ENCODE peak calls at places on chromosomes 4 and X, in ten cellular contexts. V, Y, X, B, C, G, P, O, F and Z are unnamed samples.

GRCh38 chrX:81261576-81261975 is 59.7 kb downstream of the SH3BGRL start:
- DNase-seq in V (no peak), Y (no peak), X (no peak), B (no peak), C (no peak), G (no peak), P (no peak), O (no peak), F (peak; percentile 4), Z (no peak)

GRCh38 chrX:113133316-113133715 is 292.7 kb upstream of the AMOT start:
- DNase-seq in V (no peak), Y (no peak), X (no peak), B (no peak), C (no peak), G (no peak), P (no peak), O (no peak), F (no peak), Z (no peak)

GRCh38 chr4:17577660-17578481 is 873 bp downstream of the LAP3 start:
- DNase-seq in V (peak; percentile 37), Y (peak; percentile 57), X (peak; percentile 94), B (peak; percentile 63), C (no peak), G (peak; percentile 28), P (peak; percentile 83), O (peak; percentile 80), F (no peak), Z (peak; percentile 67)

GRCh38 chr4:6236816-6237390 is 32.7 kb upstream of the WFS1 start:
- DNase-seq in V (no peak), Y (no peak), X (no peak), B (no peak), C (no peak), G (no peak), P (peak; percentile 38), O (peak; percentile 41), F (no peak), Z (no peak)

GRCh38 chr4:48902266-48902665 is 4.3 kb downstream of the OCIAD2 start:
- DNase-seq in V (peak; percentile 50), Y (peak; percentile 36), X (no peak), B (no peak), C (no peak), G (no peak), P (no peak), O (no peak), F (no peak), Z (no peak)

GRCh38 chr4:83356899-83357661 is 22.4 kb upstream of the HPSE start:
- DNase-seq in V (no peak), Y (no peak), X (no peak), B (no peak), C (no peak), G (no peak), P (no peak), O (no peak), F (peak; percentile 76), Z (peak; percentile 24)

GRCh38 chr4:94207469-94208224 is at the start of gene SMARCAD1:
- DNase-seq in V (peak; percentile 92), Y (peak; percentile 92), X (peak; percentile 97), B (peak; percentile 98), C (peak; percentile 95), G (peak; percentile 90), P (peak; percentile 94), O (peak; percentile 92), F (peak; percentile 91), Z (peak; percentile 88)

GRCh38 chr4:87366763-87367162 is 24.2 kb downstream of the HSD17B11 start:
- DNase-seq in V (no peak), Y (no peak), X (no peak), B (no peak), C (no peak), G (no peak), P (no peak), O (no peak), F (no peak), Z (no peak)

GRCh38 chr4:128604840-128605239 is 204.7 kb upstream of the JADE1 start:
- DNase-seq in V (no peak), Y (no peak), X (no peak), B (peak; percentile 28), C (no peak), G (no peak), P (no peak), O (no peak), F (no peak), Z (no peak)

GRCh38 chrX:44462851-44463250 is 79.8 kb downstream of the FUNDC1 start:
- DNase-seq in V (no peak), Y (no peak), X (no peak), B (no peak), C (no peak), G (peak; percentile 5), P (no peak), O (no peak), F (no peak), Z (no peak)

GRCh38 chr4:133584714-133585113 is 435.6 kb downstream of the PCDH10 start:
- DNase-seq in V (no peak), Y (no peak), X (no peak), B (no peak), C (no peak), G (no peak), P (no peak), O (no peak), F (peak; percentile 3), Z (no peak)

GRCh38 chr4:123874044-123874443 is 477.4 kb downstream of the SPRY1 start:
- DNase-seq in V (no peak), Y (no peak), X (no peak), B (no peak), C (no peak), G (no peak), P (no peak), O (no peak), F (no peak), Z (no peak)

GRCh38 chr4:182642831-182643230 is 274.4 kb downstream of the DCTD start:
- DNase-seq in V (no peak), Y (no peak), X (no peak), B (no peak), C (no peak), G (no peak), P (no peak), O (no peak), F (peak; percentile 9), Z (no peak)

GRCh38 chr4:56149601-56150000 is 200.9 kb downstream of the CEP135 start:
- DNase-seq in V (no peak), Y (no peak), X (no peak), B (no peak), C (no peak), G (no peak), P (no peak), O (no peak), F (no peak), Z (no peak)

DNA sequence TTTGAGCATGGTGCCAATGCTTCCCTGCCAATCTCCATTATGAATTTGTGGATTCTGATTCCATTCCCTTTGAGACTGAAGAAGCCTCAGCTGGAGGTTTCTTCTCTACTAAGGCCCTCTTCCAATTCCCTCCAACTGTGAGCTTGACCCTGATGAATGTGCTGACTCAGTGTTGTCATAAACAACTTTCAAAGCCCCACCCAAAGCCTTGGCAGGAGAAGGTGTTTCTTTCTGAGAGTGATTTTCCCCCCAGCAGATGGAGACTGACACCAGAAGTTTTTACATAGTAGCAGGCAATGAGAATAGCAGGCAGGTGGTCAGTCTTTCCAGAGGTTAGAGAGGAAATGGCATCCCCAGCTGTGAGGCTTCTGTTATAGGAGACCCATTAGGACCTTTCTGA is 53.1 kb downstream of the OCRL start:
- DNase-seq in V (no peak), Y (no peak), X (no peak), B (peak; percentile 62), C (no peak), G (peak; percentile 28), P (no peak), O (no peak), F (no peak), Z (no peak)
- TF ChIP-seq EP300 in V (no peak), Y (no peak), X (no peak), B (peak; percentile 26), C (no peak), G (no peak), P (no peak), O (no peak), F (no peak), Z (no peak)

DNA sequence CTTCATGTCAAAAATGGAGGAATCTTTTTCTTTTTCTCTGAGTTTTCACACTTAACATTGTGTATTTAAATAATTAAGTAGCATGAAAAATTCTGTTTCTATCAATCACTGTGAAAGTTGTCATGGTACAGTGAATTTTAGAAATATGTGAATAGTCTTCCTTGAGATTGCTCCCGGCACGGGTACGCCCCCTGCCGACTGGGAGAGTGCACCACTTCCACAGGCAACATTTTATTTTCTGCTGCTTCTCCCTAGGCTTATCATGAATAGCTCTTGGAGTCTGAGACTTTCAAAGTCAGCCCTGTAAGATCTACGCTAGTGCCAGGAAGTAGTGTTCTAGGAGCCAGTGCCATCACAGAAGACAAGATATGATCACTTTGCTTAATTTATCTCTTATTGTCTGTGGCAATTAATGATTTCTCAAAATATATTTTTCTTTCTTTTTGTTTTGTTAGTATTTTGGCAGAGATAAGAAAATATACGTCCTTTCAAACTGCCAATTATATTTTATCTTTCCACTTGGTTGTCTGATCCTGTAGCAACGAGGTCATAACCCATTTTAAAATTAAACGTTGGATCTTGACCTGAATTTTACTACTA is 763.8 kb upstream of the AADAT start:
- DNase-seq in V (peak; percentile 44), Y (peak; percentile 49), X (no peak), B (peak; percentile 35), C (peak; percentile 10), G (peak; percentile 7), P (no peak), O (no peak), F (peak; percentile 19), Z (peak; percentile 60)
- H3K4me3 ChIP-seq in V (no peak overlapping the region), Y (no peak overlapping the region), X (no peak overlapping the region), B (no peak overlapping the region), C (no peak overlapping the region), G (no peak overlapping the region), P (no peak overlapping the region), O (no peak overlapping the region), F (no peak overlapping the region), Z (no peak overlapping the region)

DNA sequence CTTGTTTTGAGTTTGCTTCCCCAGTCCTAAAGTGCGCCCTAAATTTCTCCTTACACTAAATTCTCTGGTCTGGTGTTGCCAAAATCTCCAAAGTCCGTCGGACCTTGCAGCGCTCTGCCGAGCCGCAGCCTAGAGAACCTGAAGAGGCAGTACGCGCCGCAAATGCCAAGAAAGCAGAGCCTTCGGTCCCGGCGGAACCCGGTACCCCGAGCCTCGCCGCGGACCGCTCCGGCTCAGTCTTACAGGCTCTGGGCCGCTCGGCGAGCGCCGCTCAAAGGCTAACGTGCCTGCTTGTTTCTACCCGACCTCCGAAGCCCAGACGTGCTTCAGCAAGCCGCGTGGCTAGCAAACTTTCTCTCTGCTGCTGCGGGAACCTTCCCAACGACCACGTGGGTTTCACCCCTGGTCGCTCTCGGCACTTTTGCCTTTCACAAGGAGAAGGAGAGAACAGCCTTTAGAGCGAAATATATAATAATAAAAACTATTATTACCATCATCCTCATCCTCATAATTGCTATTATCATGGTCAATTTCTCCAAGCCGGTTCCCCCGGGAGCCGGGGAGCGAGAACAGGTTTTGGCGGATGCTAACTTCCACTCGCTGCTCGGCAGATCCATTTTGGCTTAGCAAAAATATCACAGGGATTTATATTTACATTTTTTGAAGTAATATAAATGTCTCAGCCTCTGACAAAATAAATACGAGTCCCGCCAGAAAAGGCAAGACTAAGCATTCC is 2.2 kb upstream of the HTR2C start:
- DNase-seq in V (no peak), Y (no peak), X (no peak), B (no peak), C (peak; percentile 56), G (no peak), P (no peak), O (no peak), F (no peak), Z (no peak)
- H3K27me3 ChIP-seq in V (peaks cover 52% of the 10 kb centered on the region), Y (peaks cover 57% of the 10 kb centered on the region), X (peaks cover 48% of the 10 kb centered on the region), B (peaks cover 9% of the 10 kb centered on the region), C (peaks cover 36% of the 10 kb centered on the region), G (peaks cover 89% of the 10 kb centered on the region), P (peaks cover 41% of the 10 kb centered on the region), O (peaks cover 36% of the 10 kb centered on the region), F (peaks cover 2% of the 10 kb centered on the region), Z (no peaks in the 10 kb centered on the region)

GRCh38 chrX:130702867-130703707 is 199.9 kb downstream of the ENOX2 start:
- DNase-seq in V (no peak), Y (no peak), X (no peak), B (no peak), C (no peak), G (no peak), P (no peak), O (no peak), F (peak; percentile 9), Z (no peak)
- TF ChIP-seq EP300 in V (no peak), Y (no peak), X (no peak), B (no peak), C (no peak), G (no peak), P (no peak), O (no peak), F (no peak), Z (no peak)